ENCODE peak calls at places on chromosomes 7 and 10, in eight cellular contexts. U is NCI-H1092 treated with DMSO at 0.1 percent for 48 hours; E is naive thymus-derived CD4-positive, alpha-beta T cell; J is SW480; S is HT1080; P is NCI-H510A treated with DMSO at 0.1 percent for 48 hours; B is NCI-H2029 treated with DMSO at 0.1 percent for 48 hours; I is stimulated activated CD4-positive, alpha-beta T cell treated with anti-CD3 and anti-CD28 coated beads, TNF-alpha, amount 100 ng/mL, for 24 hours. O is an unnamed sample.

GRCh38 chr10:33183658-33184057 is 150.8 kb downstream of the NRP1 start:
- DNase-seq in U (no peak), E (no peak), J (no peak), S (no peak), P (no peak), B (no peak), I (no peak), O (no peak)

GRCh38 chr10:12590682-12591642 is 241.6 kb downstream of the CAMK1D start:
- DNase-seq in U (peak), E (no peak), J (no peak), S (no peak), P (peak), B (no peak), I (no peak), O (no peak)

GRCh38 chr7:43076189-43076605 is 36.2 kb upstream of the HECW1 start:
- DNase-seq in U (no peak), E (no peak), J (no peak), S (peak), P (no peak), B (no peak), I (peak), O (no peak)

GRCh38 chr10:47188156-47188555 is 111.8 kb upstream of the GDF10 start:
- DNase-seq in U (no peak), E (no peak), J (no peak), S (no peak), P (no peak), B (no peak), I (no peak), O (no peak)

GRCh38 chr10:96267234-96267705 is 4.1 kb downstream of the BLNK start:
- DNase-seq in U (no peak), E (no peak), J (peak), S (no peak), P (no peak), B (no peak), I (no peak), O (no peak)

GRCh38 chr10:110209926-110210662 is 2.7 kb downstream of the MXI1 start:
- DNase-seq in U (no peak), E (peak), J (no peak), S (no peak), P (no peak), B (no peak), I (no peak), O (no peak)

GRCh38 chr10:12533151-12533550 is 183.8 kb downstream of the CAMK1D start:
- DNase-seq in U (no peak), E (no peak), J (no peak), S (peak), P (no peak), B (no peak), I (no peak), O (no peak)

GRCh38 chr7:66281678-66282593 is 76.8 kb downstream of the TPST1 start:
- DNase-seq in U (no peak), E (no peak), J (no peak), S (peak), P (no peak), B (peak), I (no peak), O (peak)

GRCh38 chr7:71019703-71020102 is 112.2 kb upstream of the GALNT17 start:
- DNase-seq in U (no peak), E (no peak), J (no peak), S (no peak), P (no peak), B (no peak), I (no peak), O (no peak)

GRCh38 chr7:67371429-67372305 is 375.0 kb downstream of the TYW1 start:
- DNase-seq in U (peak), E (peak), J (peak), S (peak), P (peak), B (peak), I (peak), O (peak)

GRCh38 chr10:18618995-18619394 is 32.4 kb downstream of the NSUN6 start:
- DNase-seq in U (peak), E (no peak), J (no peak), S (no peak), P (peak), B (peak), I (no peak), O (no peak)

GRCh38 chr7:156116514-156116913 is 304.3 kb upstream of the SHH start:
- DNase-seq in U (no peak), E (no peak), J (no peak), S (no peak), P (no peak), B (no peak), I (no peak), O (no peak)

GRCh38 chr10:70575486-70575873 is 27.1 kb downstream of the PRF1 start:
- DNase-seq in U (peak), E (no peak), J (peak), S (no peak), P (peak), B (no peak), I (no peak), O (no peak)

GRCh38 chr7:17427924-17428323 is 129.5 kb downstream of the AHR start:
- DNase-seq in U (no peak), E (no peak), J (no peak), S (no peak), P (no peak), B (no peak), I (no peak), O (no peak)

GRCh38 chr10:126634915-126635314 is 35.6 kb downstream of the C10orf90 start:
- DNase-seq in U (no peak), E (no peak), J (no peak), S (peak), P (no peak), B (no peak), I (no peak), O (peak)

GRCh38 chr10:93438796-93439253 is 43.3 kb downstream of the MYOF start:
- DNase-seq in U (no peak), E (no peak), J (peak), S (no peak), P (peak), B (peak), I (no peak), O (no peak)

GRCh38 chr7:102467581-102468415 is 3.0 kb downstream of the LRWD1 start:
- DNase-seq in U (no peak), E (no peak), J (no peak), S (no peak), P (no peak), B (no peak), I (no peak), O (no peak)